ENCODE peak calls at places on chromosomes 12 and 14, in nine cellular contexts. M is GM20000, A is left lung, F is hepatocyte, J is mesothelial cell of epicardium, R is RWPE1, I is testis, Z is endothelial cell, U is body of pancreas. C is an unnamed sample.
A peak's percentile ranks its signal among the peaks of the same experiment; 100 is the strongest.

GRCh38 chr12:62933220-62933870 is 1.6 kb downstream of the PPM1H start:
- DNase-seq in A (no peak), Z (peak; percentile 56), I (peak; percentile 54), F (peak; percentile 31), R (no peak), U (peak; percentile 37), J (no peak), M (no peak), C (no peak)

GRCh38 chr12:86834217-86834616 is 578.0 kb upstream of the MGAT4C start:
- DNase-seq in I (no peak), Z (no peak), A (no peak), R (no peak), M (no peak), F (no peak), J (no peak), U (no peak), C (no peak)

GRCh38 chr14:101358726-101359125 is 202.6 kb upstream of the DIO3 start:
- DNase-seq in A (no peak), Z (no peak), R (no peak), M (no peak), J (no peak), I (no peak), U (no peak), F (no peak), C (no peak)

GRCh38 chr14:64938972-64939816 is 3.4 kb downstream of the GPX2 start:
- DNase-seq in J (no peak), R (no peak), I (no peak), A (no peak), U (no peak), M (no peak), Z (no peak), F (no peak), C (no peak)

GRCh38 chr14:58815046-58815701 is 177.4 kb downstream of the DACT1 start:
- DNase-seq in J (no peak), M (no peak), R (no peak), I (no peak), U (no peak), F (no peak), A (no peak), Z (no peak), C (no peak)

GRCh38 chr12:121466800-121467637 is 67.1 kb downstream of the RNF34 start:
- DNase-seq in R (peak; percentile 86), F (peak; percentile 95), I (peak; percentile 89), A (peak; percentile 92), M (peak; percentile 99), U (peak; percentile 89), Z (peak; percentile 93), J (peak; percentile 80), C (peak; percentile 85)

GRCh38 chr12:126747530-126748149 is 1519.3 kb upstream of the TMEM132C start:
- DNase-seq in R (peak; percentile 13), F (peak; percentile 46), A (peak; percentile 41), J (peak; percentile 28), M (peak; percentile 51), Z (no peak), U (peak; percentile 47), I (peak; percentile 54), C (no peak)

GRCh38 chr12:103504606-103505005 is 8.8 kb upstream of the C12orf42 start:
- DNase-seq in R (no peak), U (no peak), F (no peak), J (no peak), Z (no peak), M (no peak), A (no peak), I (no peak), C (no peak)

GRCh38 chr12:124289634-124290600 is 5.0 kb upstream of the RFLNA start:
- DNase-seq in M (no peak), I (no peak), Z (no peak), U (no peak), F (no peak), J (no peak), R (no peak), A (peak; percentile 53), C (no peak)

GRCh38 chr12:49674318-49674985 is 32.8 kb downstream of the FMNL3 start:
- DNase-seq in A (no peak), Z (no peak), R (no peak), U (no peak), I (no peak), M (no peak), J (no peak), F (no peak), C (no peak)

GRCh38 chr12:47022296-47022695 is 57.1 kb upstream of the PCED1B start:
- DNase-seq in A (no peak), Z (no peak), R (peak; percentile 50), F (no peak), M (no peak), U (no peak), J (no peak), I (no peak), C (no peak)

GRCh38 chr14:88770736-88771135 is 22.0 kb downstream of the EML5 start:
- DNase-seq in R (no peak), U (no peak), A (no peak), F (no peak), M (no peak), Z (no peak), I (no peak), J (no peak), C (no peak)

GRCh38 chr12:15543347-15543746 is 221.0 kb downstream of the PTPRO start:
- DNase-seq in J (no peak), A (no peak), R (peak; percentile 11), Z (no peak), M (no peak), U (no peak), I (no peak), F (no peak), C (no peak)

GRCh38 chr12:1761857-1762256 is 58.5 kb upstream of the LRTM2 start:
- DNase-seq in I (no peak), J (no peak), M (no peak), Z (no peak), R (no peak), F (no peak), U (no peak), A (no peak), C (no peak)

GRCh38 chr12:30988887-30989286 is 62.3 kb downstream of the TSPAN11 start:
- DNase-seq in A (no peak), U (peak; percentile 80), R (no peak), F (no peak), M (no peak), J (no peak), I (no peak), Z (no peak), C (no peak)

GRCh38 chr12:20549115-20549719 is 145.9 kb upstream of the SLCO1C1 start:
- DNase-seq in Z (peak; percentile 35), J (no peak), U (no peak), F (peak; percentile 51), R (peak; percentile 1), M (no peak), A (no peak), I (peak; percentile 20), C (no peak)
- TF ChIP-seq CTCF in Z (peak; percentile 40), J (peak; percentile 46), U (peak; percentile 30), F (peak; percentile 62), R (no peak), M (no peak), A (peak; percentile 44), I (peak; percentile 36), C (peak; percentile 49)

GRCh38 chr14:22387776-22388241 is 201.2 kb downstream of the DAD1 start:
- DNase-seq in U (no peak), R (no peak), J (no peak), F (no peak), I (no peak), Z (no peak), A (no peak), M (no peak), C (no peak)
- TF ChIP-seq CTCF in U (no peak), R (no peak), J (no peak), F (no peak), I (no peak), Z (peak; percentile 41), A (no peak), M (no peak), C (peak; percentile 41)

GRCh38 chr12:3964404-3964803 is 91.2 kb upstream of the PARP11 start:
- DNase-seq in I (no peak), J (no peak), F (no peak), U (no peak), M (peak; percentile 39), R (peak; percentile 8), Z (peak; percentile 45), A (no peak), C (no peak)
- TF ChIP-seq CTCF in I (no peak), J (no peak), F (peak; percentile 23), U (peak; percentile 32), M (peak; percentile 51), R (no peak), Z (no peak), A (no peak), C (no peak)

GRCh38 chr14:105355850-105356604 is 41.5 kb downstream of the PACS2 start:
- DNase-seq in M (no peak), R (no peak), A (no peak), Z (no peak), F (no peak), J (no peak), U (no peak), I (no peak), C (no peak)

GRCh38 chr14:105356927-105357326 is 41.4 kb upstream of the TEX22 start:
- DNase-seq in U (no peak), I (no peak), M (no peak), F (no peak), J (no peak), A (no peak), R (no peak), Z (no peak), C (no peak)

GRCh38 chr14:105358140-105358846 is 40.0 kb upstream of the TEX22 start:
- DNase-seq in M (no peak), J (no peak), A (no peak), U (no peak), Z (no peak), F (no peak), I (no peak), R (no peak), C (no peak)

GRCh38 chr14:105357626-105358025 is 40.7 kb upstream of the TEX22 start:
- DNase-seq in Z (no peak), I (no peak), F (no peak), R (no peak), J (no peak), M (no peak), U (no peak), A (no peak), C (no peak)

DNA sequence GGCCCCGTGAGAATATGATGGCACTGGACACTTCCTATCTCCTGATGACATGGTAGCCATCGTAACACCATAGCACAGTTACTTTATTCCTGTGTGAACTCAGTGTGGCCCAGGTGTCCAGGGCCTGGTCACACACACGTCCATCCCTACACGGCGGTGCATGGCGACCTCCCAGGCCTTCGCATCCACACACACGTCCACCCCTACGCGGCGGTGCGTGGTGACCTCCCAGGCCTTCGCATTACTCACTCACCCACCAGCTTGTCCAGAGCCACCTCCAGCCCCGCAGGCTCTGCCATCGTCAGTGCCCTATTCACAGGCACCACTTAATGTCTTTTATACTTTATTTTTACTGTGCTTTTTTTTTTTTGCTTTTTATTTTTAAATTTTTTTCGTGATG is 39.4 kb upstream of the TEX22 start:
- DNase-seq in J (no peak), I (no peak), F (no peak), M (no peak), Z (no peak), U (no peak), R (no peak), A (no peak), C (no peak)
- TF ChIP-seq CTCF in J (no peak), I (no peak), F (no peak), M (no peak), Z (no peak), U (no peak), R (no peak), A (no peak), C (no peak)

C was measured in CD14-positive monocyte.